ENCODE peak calls at places on chromosomes 7 and 10, in ten cellular contexts. X is WTC11; K is cardiac fibroblast; M is lower lobe of right lung; V is body of pancreas; U is tibial artery; D is nephron progenitor cell; Y is GM20000; P is CD4-positive, alpha-beta T cell; G is brain microvascular endothelial cell. O is an unnamed sample.

GRCh38 chr7:1670894-1671875 is 1.1 kb downstream of the ELFN1 start:
- DNase-seq in X (no peak), K (no peak), M (peak), V (no peak), U (peak), D (no peak), Y (no peak), P (peak), G (no peak), O (peak)

GRCh38 chr10:1598393-1599153 is 138.8 kb downstream of the ADARB2 start:
- DNase-seq in X (no peak), K (no peak), M (no peak), V (no peak), U (no peak), D (no peak), Y (no peak), P (no peak), G (no peak), O (no peak)

GRCh38 chr10:131354380-131354779 is 42.9 kb upstream of the TCERG1L start:
- DNase-seq in X (no peak), K (no peak), M (no peak), V (no peak), U (no peak), D (peak), Y (no peak), P (no peak), G (no peak), O (no peak)

GRCh38 chr10:24383681-24384106 is 174.8 kb downstream of the KIAA1217 start:
- DNase-seq in X (peak), K (peak), M (peak), V (peak), U (peak), D (peak), Y (peak), P (no peak), G (peak), O (peak)

GRCh38 chr10:114684085-114684821 is 26.2 kb upstream of the ABLIM1 start:
- DNase-seq in X (no peak), K (peak), M (peak), V (peak), U (peak), D (no peak), Y (no peak), P (no peak), G (no peak), O (no peak)

GRCh38 chr10:58299580-58299979 is 30.6 kb downstream of the CISD1 start:
- DNase-seq in X (peak), K (peak), M (no peak), V (peak), U (peak), D (peak), Y (peak), P (peak), G (peak), O (peak)

GRCh38 chr10:60524541-60524940 is 134.9 kb upstream of the ANK3 start:
- DNase-seq in X (no peak), K (peak), M (no peak), V (no peak), U (no peak), D (no peak), Y (no peak), P (no peak), G (peak), O (no peak)

GRCh38 chr7:33909312-33909711 is 4.0 kb downstream of the BMPER start:
- DNase-seq in X (no peak), K (no peak), M (no peak), V (no peak), U (no peak), D (no peak), Y (no peak), P (no peak), G (no peak), O (no peak)

GRCh38 chr10:123306290-123306689 is 152.1 kb downstream of the BUB3 start:
- DNase-seq in X (no peak), K (no peak), M (no peak), V (no peak), U (no peak), D (no peak), Y (no peak), P (no peak), G (no peak), O (no peak)

GRCh38 chr7:79615466-79615865 is 162.0 kb upstream of the MAGI2 start:
- DNase-seq in X (no peak), K (no peak), M (no peak), V (no peak), U (no peak), D (no peak), Y (no peak), P (no peak), G (no peak), O (no peak)

GRCh38 chr10:114506874-114507385 is 102.6 kb upstream of the AFAP1L2 start:
- DNase-seq in X (no peak), K (no peak), M (no peak), V (no peak), U (no peak), D (no peak), Y (no peak), P (no peak), G (no peak), O (no peak)

GRCh38 chr10:85864173-85864549 is 502.4 kb downstream of the GRID1 start:
- DNase-seq in X (no peak), K (no peak), M (no peak), V (no peak), U (no peak), D (no peak), Y (no peak), P (no peak), G (no peak), O (no peak)

GRCh38 chr10:81013771-81014170 is 476.1 kb downstream of the SH2D4B start:
- DNase-seq in X (no peak), K (no peak), M (no peak), V (no peak), U (no peak), D (no peak), Y (no peak), P (no peak), G (no peak), O (no peak)

GRCh38 chr10:81021428-81022129 is 483.9 kb downstream of the SH2D4B start:
- DNase-seq in X (no peak), K (no peak), M (no peak), V (peak), U (no peak), D (no peak), Y (no peak), P (no peak), G (no peak), O (no peak)

GRCh38 chr10:81018898-81019890 is 481.5 kb downstream of the SH2D4B start:
- DNase-seq in X (peak), K (peak), M (no peak), V (peak), U (no peak), D (peak), Y (peak), P (no peak), G (peak), O (peak)
- TF ChIP-seq CTCF in X (peak), K (peak), M (peak), V (peak), U (peak), D (peak), Y (peak), P (peak), G (peak), O (peak)

GRCh38 chr7:127347567-127348246 is 44.8 kb downstream of the ZNF800 start:
- DNase-seq in X (peak), K (peak), M (peak), V (peak), U (peak), D (peak), Y (peak), P (peak), G (peak), O (peak)
- TF ChIP-seq CTCF in X (peak), K (no peak), M (peak), V (peak), U (peak), D (peak), Y (peak), P (peak), G (peak), O (peak)

GRCh38 chr10:49222170-49222569 is 34.0 kb upstream of the TMEM273 start:
- DNase-seq in X (no peak), K (no peak), M (no peak), V (no peak), U (no peak), D (no peak), Y (no peak), P (no peak), G (no peak), O (no peak)
- TF ChIP-seq CTCF in X (no peak), K (no peak), M (no peak), V (no peak), U (no peak), D (no peak), Y (no peak), P (no peak), G (no peak), O (no peak)

GRCh38 chr10:111990734-111991133 is 192.8 kb downstream of the GPAM start:
- DNase-seq in X (peak), K (no peak), M (no peak), V (no peak), U (no peak), D (no peak), Y (no peak), P (no peak), G (no peak), O (no peak)
- TF ChIP-seq CTCF in X (no peak), K (peak), M (no peak), V (no peak), U (peak), D (peak), Y (no peak), P (no peak), G (no peak), O (no peak)

DNA sequence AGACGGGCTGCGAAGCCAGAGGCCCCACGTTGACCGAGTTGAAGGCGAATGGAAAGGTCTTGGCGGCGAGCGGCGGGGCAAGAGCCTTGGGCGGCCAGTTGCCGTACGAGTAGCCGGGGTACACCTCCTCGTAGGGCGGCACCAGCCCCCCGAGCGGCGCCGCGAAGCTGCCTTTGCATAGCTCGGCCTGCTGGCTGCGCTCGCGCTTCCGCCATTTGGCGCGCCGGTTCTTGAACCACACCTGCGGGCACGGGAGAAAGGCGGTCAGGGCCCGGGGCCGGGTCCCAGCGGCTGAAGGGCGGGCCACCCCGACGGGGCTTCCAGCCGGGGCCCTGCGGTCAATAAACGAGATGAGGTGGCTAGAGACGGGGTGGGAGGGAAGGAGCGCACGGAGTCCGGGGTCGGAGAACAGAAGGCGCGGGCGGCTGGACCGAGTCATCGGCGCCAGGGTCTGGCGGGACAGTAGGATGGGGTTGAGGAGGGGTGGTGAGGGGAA is 4.8 kb downstream of the ELOVL3 start:
- DNase-seq in X (peak), K (peak), M (peak), V (peak), U (no peak), D (peak), Y (peak), P (peak), G (no peak), O (peak)
- TF ChIP-seq CTCF in X (no peak), K (peak), M (peak), V (peak), U (no peak), D (no peak), Y (peak), P (no peak), G (peak), O (peak)